ENCODE peak calls at places on chromosomes 4 and X, in seven cellular contexts. One of them, this sample, is unnamed.

GRCh38 chr4:24433515-24434192 is 150.7 kb downstream of the DHX15 start:
- DNase-seq in K562: no peak
- DNase-seq in NB4: no peak
- DNase-seq in astrocyte of the spinal cord: no peak
- DNase-seq in testis: no peak
- DNase-seq in ovary: no peak
- DNase-seq in cardiac muscle cell: no peak
- DNase-seq in this sample: no peak

GRCh38 chr4:112840061-112840460 is 203.1 kb downstream of the LARP7 start:
- DNase-seq in testis: no peak
- DNase-seq in cardiac muscle cell: no peak
- DNase-seq in astrocyte of the spinal cord: peak
- DNase-seq in ovary: no peak
- DNase-seq in NB4: no peak
- DNase-seq in K562: no peak
- DNase-seq in this sample: no peak

GRCh38 chr4:113636877-113637276 is 124.7 kb downstream of the CAMK2D start:
- DNase-seq in K562: peak
- DNase-seq in cardiac muscle cell: peak
- DNase-seq in NB4: peak
- DNase-seq in astrocyte of the spinal cord: peak
- DNase-seq in ovary: no peak
- DNase-seq in testis: no peak
- DNase-seq in this sample: no peak

GRCh38 chr4:120693817-120694216 is 228.7 kb downstream of the PRDM5 start:
- DNase-seq in NB4: no peak
- DNase-seq in testis: no peak
- DNase-seq in cardiac muscle cell: no peak
- DNase-seq in ovary: no peak
- DNase-seq in K562: no peak
- DNase-seq in astrocyte of the spinal cord: no peak
- DNase-seq in this sample: no peak

GRCh38 chr4:15455290-15455689 is 14.4 kb upstream of the CC2D2A start:
- DNase-seq in K562: no peak
- DNase-seq in testis: no peak
- DNase-seq in astrocyte of the spinal cord: no peak
- DNase-seq in NB4: peak
- DNase-seq in cardiac muscle cell: peak
- DNase-seq in ovary: no peak
- DNase-seq in this sample: no peak

GRCh38 chr4:158858410-158859189 is 89.8 kb downstream of the FNIP2 start:
- DNase-seq in ovary: no peak
- DNase-seq in K562: no peak
- DNase-seq in cardiac muscle cell: no peak
- DNase-seq in NB4: no peak
- DNase-seq in astrocyte of the spinal cord: peak
- DNase-seq in testis: no peak
- DNase-seq in this sample: no peak

GRCh38 chr4:47221721-47222120 is 190.4 kb downstream of the GABRB1 start:
- DNase-seq in astrocyte of the spinal cord: peak
- DNase-seq in cardiac muscle cell: peak
- DNase-seq in ovary: no peak
- DNase-seq in K562: no peak
- DNase-seq in NB4: no peak
- DNase-seq in testis: no peak
- DNase-seq in this sample: no peak

GRCh38 chr4:11904991-11905760 is 476.5 kb upstream of the HS3ST1 start:
- DNase-seq in K562: no peak
- DNase-seq in testis: no peak
- DNase-seq in astrocyte of the spinal cord: no peak
- DNase-seq in ovary: no peak
- DNase-seq in NB4: no peak
- DNase-seq in cardiac muscle cell: peak
- DNase-seq in this sample: no peak

GRCh38 chr4:99868126-99868596 is 26.1 kb downstream of the LAMTOR3 start:
- DNase-seq in cardiac muscle cell: peak
- DNase-seq in K562: no peak
- DNase-seq in NB4: no peak
- DNase-seq in ovary: no peak
- DNase-seq in testis: no peak
- DNase-seq in astrocyte of the spinal cord: peak
- DNase-seq in this sample: no peak

GRCh38 chr4:173529505-173530325 is at the start of gene HAND2:
- DNase-seq in K562: peak
- DNase-seq in NB4: no peak
- DNase-seq in cardiac muscle cell: peak
- DNase-seq in ovary: peak
- DNase-seq in astrocyte of the spinal cord: no peak
- DNase-seq in testis: peak
- DNase-seq in this sample: peak

GRCh38 chr4:54781771-54782170 is 124.0 kb downstream of the KIT start:
- DNase-seq in K562: no peak
- DNase-seq in NB4: no peak
- DNase-seq in cardiac muscle cell: peak
- DNase-seq in testis: peak
- DNase-seq in ovary: peak
- DNase-seq in astrocyte of the spinal cord: peak
- DNase-seq in this sample: no peak

GRCh38 chrX:23901805-23902204 is 5.9 kb downstream of the APOO start:
- DNase-seq in astrocyte of the spinal cord: peak
- DNase-seq in cardiac muscle cell: peak
- DNase-seq in ovary: peak
- DNase-seq in testis: peak
- DNase-seq in NB4: peak
- DNase-seq in K562: peak
- DNase-seq in this sample: no peak

GRCh38 chr4:152501846-152502536 is 33.9 kb downstream of the FBXW7 start:
- DNase-seq in cardiac muscle cell: peak
- DNase-seq in astrocyte of the spinal cord: no peak
- DNase-seq in ovary: no peak
- DNase-seq in testis: no peak
- DNase-seq in K562: no peak
- DNase-seq in NB4: no peak
- DNase-seq in this sample: no peak

GRCh38 chrX:38260231-38260630 is 39.6 kb upstream of the SRPX start:
- DNase-seq in K562: peak
- DNase-seq in ovary: no peak
- DNase-seq in cardiac muscle cell: no peak
- DNase-seq in testis: no peak
- DNase-seq in NB4: peak
- DNase-seq in astrocyte of the spinal cord: peak
- DNase-seq in this sample: no peak

GRCh38 chrX:372856-373640 is 13.7 kb downstream of the PPP2R3B start:
- DNase-seq in NB4: no peak
- DNase-seq in K562: no peak
- DNase-seq in ovary: no peak
- DNase-seq in testis: no peak
- DNase-seq in astrocyte of the spinal cord: no peak
- DNase-seq in cardiac muscle cell: peak
- DNase-seq in this sample: peak

GRCh38 chr4:40197879-40198689 is 1.3 kb downstream of the RHOH start:
- DNase-seq in testis: no peak
- DNase-seq in K562: peak
- DNase-seq in cardiac muscle cell: no peak
- DNase-seq in astrocyte of the spinal cord: no peak
- DNase-seq in ovary: no peak
- DNase-seq in NB4: peak
- DNase-seq in this sample: no peak

GRCh38 chr4:73603307-73603710 is 16.9 kb downstream of the RASSF6 start:
- DNase-seq in cardiac muscle cell: peak
- DNase-seq in K562: no peak
- DNase-seq in astrocyte of the spinal cord: peak
- DNase-seq in ovary: no peak
- DNase-seq in testis: no peak
- DNase-seq in NB4: no peak
- DNase-seq in this sample: no peak

GRCh38 chr4:185792384-185793146 is 19.4 kb downstream of the SORBS2 start:
- DNase-seq in NB4: no peak
- DNase-seq in testis: no peak
- DNase-seq in ovary: no peak
- DNase-seq in K562: no peak
- DNase-seq in cardiac muscle cell: peak
- DNase-seq in astrocyte of the spinal cord: peak
- DNase-seq in this sample: no peak

GRCh38 chr4:133000012-133000411 is 149.1 kb upstream of the PCDH10 start:
- DNase-seq in testis: no peak
- DNase-seq in ovary: no peak
- DNase-seq in K562: no peak
- DNase-seq in NB4: no peak
- DNase-seq in cardiac muscle cell: peak
- DNase-seq in astrocyte of the spinal cord: peak
- DNase-seq in this sample: no peak

GRCh38 chr4:132809298-132810032 is 339.6 kb upstream of the PCDH10 start:
- DNase-seq in NB4: peak
- DNase-seq in ovary: no peak
- DNase-seq in cardiac muscle cell: no peak
- DNase-seq in testis: no peak
- DNase-seq in astrocyte of the spinal cord: no peak
- DNase-seq in K562: no peak
- DNase-seq in this sample: peak

GRCh38 chr4:73573794-73574528 is 46.3 kb downstream of the RASSF6 start:
- DNase-seq in K562: peak
- DNase-seq in cardiac muscle cell: peak
- DNase-seq in testis: peak
- DNase-seq in astrocyte of the spinal cord: peak
- DNase-seq in ovary: peak
- DNase-seq in NB4: peak
- DNase-seq in this sample: peak

GRCh38 chr4:118004088-118004487 is 30.2 kb upstream of the NDST3 start:
- DNase-seq in cardiac muscle cell: no peak
- DNase-seq in astrocyte of the spinal cord: no peak
- DNase-seq in ovary: no peak
- DNase-seq in NB4: no peak
- DNase-seq in testis: no peak
- DNase-seq in K562: no peak
- DNase-seq in this sample: no peak

GRCh38 chr4:27016551-27016950 is 155.9 kb downstream of the STIM2 start:
- DNase-seq in testis: no peak
- DNase-seq in K562: no peak
- DNase-seq in astrocyte of the spinal cord: peak
- DNase-seq in ovary: no peak
- DNase-seq in cardiac muscle cell: no peak
- DNase-seq in NB4: no peak
- DNase-seq in this sample: no peak

GRCh38 chrX:7132335-7133035 is 15.0 kb upstream of the STS start:
- DNase-seq in cardiac muscle cell: peak
- DNase-seq in K562: peak
- DNase-seq in astrocyte of the spinal cord: peak
- DNase-seq in testis: peak
- DNase-seq in ovary: no peak
- DNase-seq in NB4: peak
- DNase-seq in this sample: peak

GRCh38 chrX:100975212-100975611 is 5.7 kb downstream of the ARL13A start:
- DNase-seq in NB4: no peak
- DNase-seq in cardiac muscle cell: peak
- DNase-seq in testis: no peak
- DNase-seq in ovary: no peak
- DNase-seq in astrocyte of the spinal cord: no peak
- DNase-seq in K562: no peak
- DNase-seq in this sample: no peak

GRCh38 chr4:89657931-89658700 is 178.8 kb downstream of the SNCA start:
- DNase-seq in testis: no peak
- DNase-seq in cardiac muscle cell: peak
- DNase-seq in K562: peak
- DNase-seq in NB4: peak
- DNase-seq in ovary: no peak
- DNase-seq in astrocyte of the spinal cord: peak
- DNase-seq in this sample: no peak
- TF ChIP-seq CTCF in testis: peak
- TF ChIP-seq CTCF in cardiac muscle cell: peak
- TF ChIP-seq CTCF in K562: no peak
- TF ChIP-seq CTCF in NB4: no peak
- TF ChIP-seq CTCF in ovary: peak
- TF ChIP-seq CTCF in astrocyte of the spinal cord: peak
- TF ChIP-seq CTCF in this sample: peak

DNA sequence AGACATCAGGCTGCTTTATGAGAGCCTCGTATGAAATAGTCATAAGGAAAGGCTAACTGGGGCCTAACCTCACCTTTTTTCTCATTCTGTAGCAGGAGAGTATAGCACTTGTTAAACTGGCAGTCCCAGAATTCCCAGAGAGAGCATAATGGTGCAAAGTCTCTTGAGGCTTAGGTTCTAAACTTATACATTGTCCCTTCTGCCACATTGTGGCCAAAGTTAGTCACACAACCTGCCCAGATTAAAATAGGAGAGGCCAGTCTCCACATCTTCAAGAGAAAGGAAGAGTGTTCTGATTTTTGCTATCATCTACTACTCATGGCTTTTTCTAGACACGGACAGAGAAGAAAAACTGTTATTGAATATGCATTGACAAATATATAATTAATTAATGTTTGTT is 1588.9 kb upstream of the PCDH7 start:
- DNase-seq in testis: no peak
- DNase-seq in cardiac muscle cell: no peak
- DNase-seq in NB4: no peak
- DNase-seq in K562: no peak
- DNase-seq in astrocyte of the spinal cord: no peak
- DNase-seq in ovary: no peak
- DNase-seq in this sample: no peak
- TF ChIP-seq CTCF in testis: no peak
- TF ChIP-seq CTCF in cardiac muscle cell: no peak
- TF ChIP-seq CTCF in NB4: no peak
- TF ChIP-seq CTCF in K562: no peak
- TF ChIP-seq CTCF in astrocyte of the spinal cord: no peak
- TF ChIP-seq CTCF in ovary: no peak
- TF ChIP-seq CTCF in this sample: no peak

GRCh38 chr4:128355301-128355700 is 67.7 kb upstream of the PGRMC2 start:
- DNase-seq in ovary: no peak
- DNase-seq in testis: no peak
- DNase-seq in NB4: peak
- DNase-seq in cardiac muscle cell: no peak
- DNase-seq in K562: peak
- DNase-seq in astrocyte of the spinal cord: no peak
- DNase-seq in this sample: no peak
- TF ChIP-seq CTCF in ovary: no peak
- TF ChIP-seq CTCF in testis: no peak
- TF ChIP-seq CTCF in NB4: no peak
- TF ChIP-seq CTCF in cardiac muscle cell: no peak
- TF ChIP-seq CTCF in K562: no peak
- TF ChIP-seq CTCF in astrocyte of the spinal cord: no peak
- TF ChIP-seq CTCF in this sample: no peak

GRCh38 chr4:110170861-110171260 is 27.6 kb downstream of the ELOVL6 start:
- DNase-seq in ovary: no peak
- DNase-seq in testis: no peak
- DNase-seq in NB4: no peak
- DNase-seq in cardiac muscle cell: no peak
- DNase-seq in astrocyte of the spinal cord: no peak
- DNase-seq in K562: no peak
- DNase-seq in this sample: no peak
- TF ChIP-seq CTCF in ovary: no peak
- TF ChIP-seq CTCF in testis: no peak
- TF ChIP-seq CTCF in NB4: no peak
- TF ChIP-seq CTCF in cardiac muscle cell: peak
- TF ChIP-seq CTCF in astrocyte of the spinal cord: no peak
- TF ChIP-seq CTCF in K562: no peak
- TF ChIP-seq CTCF in this sample: no peak

This sample was measured in glutamatergic neuron.